ENCODE peak calls at places on chromosomes 12 and 14, in seven cellular contexts. V is cardiac muscle cell; A is psoas muscle; G is mammary epithelial cell; L is effector memory CD4-positive, alpha-beta T cell; S is HFF-Myc; E is GM23338. W is an unnamed sample.

GRCh38 chr14:97644365-97644764 is 847.2 kb downstream of the VRK1 start:
- DNase-seq in L (no peak), V (no peak), A (no peak), G (no peak), E (no peak), S (no peak), W (no peak)

GRCh38 chr14:52494444-52494843 is 57.9 kb downstream of the TXNDC16 start:
- DNase-seq in G (no peak), E (no peak), L (no peak), A (no peak), S (no peak), V (no peak), W (no peak)

GRCh38 chr14:63972323-63972932 is 119.6 kb downstream of the SYNE2 start:
- DNase-seq in G (no peak), V (no peak), E (no peak), S (no peak), A (no peak), L (no peak), W (no peak)

GRCh38 chr14:75077794-75078193 is 8.4 kb downstream of the ZC2HC1C start:
- DNase-seq in G (no peak), A (no peak), L (no peak), E (no peak), V (no peak), S (no peak), W (no peak)

GRCh38 chr12:22684526-22685118 is 59.7 kb downstream of the ETNK1 start:
- DNase-seq in G (peak), A (no peak), S (no peak), V (peak), L (no peak), E (peak), W (peak)

GRCh38 chr14:54675236-54676125 is 108.6 kb downstream of the SAMD4A start:
- DNase-seq in V (no peak), A (no peak), E (no peak), L (no peak), G (no peak), S (no peak), W (no peak)

GRCh38 chr14:44795725-44796124 is 166.0 kb downstream of the KLHL28 start:
- DNase-seq in V (no peak), L (no peak), S (no peak), E (peak), G (no peak), A (no peak), W (no peak)

GRCh38 chr12:24360907-24361306 is 411.4 kb upstream of the SOX5 start:
- DNase-seq in A (no peak), L (no peak), V (peak), G (no peak), E (no peak), S (no peak), W (no peak)

GRCh38 chr14:46034305-46034704 is 617.3 kb downstream of the RPL10L start:
- DNase-seq in S (no peak), E (peak), A (no peak), L (no peak), G (no peak), V (no peak), W (no peak)

GRCh38 chr12:124917135-124917840 is 2.8 kb upstream of the UBC start:
- DNase-seq in E (peak), S (peak), G (peak), A (peak), L (peak), V (peak), W (peak)

GRCh38 chr12:50505945-50506344 is 1.2 kb downstream of the DIP2B start:
- DNase-seq in A (no peak), V (peak), L (no peak), E (no peak), S (no peak), G (peak), W (no peak)

GRCh38 chr12:2531371-2531770 is 263.4 kb upstream of the FKBP4 start:
- DNase-seq in E (peak), L (no peak), S (no peak), V (no peak), A (no peak), G (no peak), W (no peak)

GRCh38 chr12:113242018-113242418 is 20.8 kb downstream of the TPCN1 start:
- DNase-seq in E (no peak), L (no peak), S (peak), A (peak), G (peak), V (no peak), W (no peak)

GRCh38 chr12:122022393-122023338 is 982 bp downstream of the BCL7A start:
- DNase-seq in A (no peak), V (peak), S (no peak), G (no peak), E (peak), L (no peak), W (no peak)

GRCh38 chr12:38886064-38886463 is 19.3 kb downstream of the CPNE8 start:
- DNase-seq in L (no peak), V (peak), S (no peak), G (peak), E (no peak), A (peak), W (no peak)

DNA sequence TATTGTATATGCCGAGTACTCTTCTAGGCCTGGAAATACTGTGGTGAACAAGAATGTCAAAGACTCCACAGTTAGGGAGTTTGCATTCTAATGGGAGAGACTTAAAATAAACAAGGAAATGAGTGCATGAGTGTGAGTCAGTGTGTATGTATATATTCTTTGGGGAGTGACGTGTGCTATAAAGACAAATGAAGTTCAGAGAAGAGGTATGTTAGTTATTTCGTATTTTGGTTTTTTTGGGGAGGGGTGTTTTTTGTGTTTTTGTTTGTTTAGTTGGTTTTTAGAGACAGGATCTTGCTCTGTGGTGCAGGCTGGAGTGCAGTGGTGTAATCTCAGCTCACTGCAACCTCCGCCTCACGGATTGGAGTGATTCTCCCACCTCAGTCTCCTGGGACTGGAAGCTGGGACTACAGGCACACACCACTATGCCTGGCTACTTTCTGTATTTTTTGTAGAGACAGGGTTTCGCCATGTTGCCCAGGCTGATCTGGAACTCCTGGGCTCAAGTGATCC is 74.3 kb downstream of the SRGAP1 start:
- DNase-seq in S (peak), V (peak), G (peak), A (no peak), L (no peak), E (no peak), W (no peak)
- H3K4me3 ChIP-seq in S (no peak), V (no peak), G (no peak), A (no peak), L (no peak), E (no peak), W (no peak)

GRCh38 chr12:49344486-49345047 is 2.1 kb upstream of the DNAJC22 start:
- DNase-seq in L (no peak), E (peak), G (no peak), V (no peak), S (no peak), A (no peak), W (no peak)
- H3K4me3 ChIP-seq in L (no peak), E (peak), G (no peak), V (peak), S (no peak), A (peak), W (no peak)

DNA sequence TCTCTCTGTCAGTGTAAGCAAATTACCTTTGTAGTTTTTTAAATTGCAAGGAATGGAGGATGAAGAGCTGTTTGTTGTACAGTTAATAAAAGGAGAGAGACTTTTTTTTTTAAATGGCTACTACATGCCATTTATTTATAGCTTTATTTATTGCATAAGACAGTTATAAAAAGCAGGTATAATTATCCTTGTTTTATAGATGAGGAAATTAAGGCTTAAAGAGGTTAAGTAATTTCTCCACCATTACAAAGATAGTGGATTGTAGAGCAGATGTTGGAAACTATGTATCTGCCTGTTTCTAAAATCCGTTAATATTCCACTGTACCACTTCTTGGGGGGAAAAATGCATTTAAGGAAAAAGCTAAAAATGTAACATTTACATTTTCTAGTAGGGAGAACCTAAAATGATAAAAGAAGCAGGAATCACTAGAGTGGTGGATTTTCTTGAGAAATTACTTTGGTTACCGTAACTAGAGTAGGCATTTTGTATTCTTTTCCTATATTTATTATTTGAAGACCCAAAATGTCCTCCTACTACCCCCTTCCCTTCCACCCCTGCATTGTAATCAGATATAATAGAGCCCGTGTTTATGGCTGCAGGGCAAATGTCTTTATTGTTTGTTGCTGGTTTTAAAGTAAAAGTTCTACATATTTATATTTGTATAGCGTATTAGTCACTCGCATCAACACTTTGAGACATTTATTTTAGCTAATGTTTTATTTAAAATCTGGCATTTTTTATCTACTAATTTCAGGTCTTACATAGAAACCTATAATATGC is 2.3 kb downstream of the SNAPC1 start:
- DNase-seq in G (no peak), V (no peak), S (no peak), A (no peak), L (no peak), E (no peak), W (no peak)
- H3K4me3 ChIP-seq in G (no peak), V (peak), S (peak), A (peak), L (no peak), E (peak), W (peak)

DNA sequence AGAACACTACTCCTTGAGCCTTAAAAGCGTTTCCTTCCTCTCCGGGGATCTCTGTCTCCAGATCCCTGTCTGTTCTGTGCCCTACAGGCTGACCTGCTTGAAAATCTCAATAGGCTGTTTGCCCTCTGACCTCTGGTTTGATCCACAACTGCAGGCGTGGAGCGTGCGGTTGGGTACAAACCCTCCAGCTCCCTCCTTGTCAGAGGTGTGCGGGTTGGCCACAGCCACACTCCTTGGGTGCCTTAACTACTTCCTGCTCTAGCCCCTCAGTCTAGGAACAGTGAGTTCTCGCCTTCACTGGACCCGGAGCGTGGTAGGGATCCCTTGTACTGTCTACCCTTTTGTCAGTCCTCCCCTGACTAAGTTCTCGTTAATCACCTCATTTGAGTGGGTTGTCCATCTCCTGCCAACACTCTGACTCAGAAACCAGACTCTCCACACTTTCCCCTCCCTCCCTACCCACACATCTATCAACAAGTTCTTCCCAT is 33.1 kb downstream of the CMKLR1 start:
- DNase-seq in L (no peak), S (peak), V (peak), G (peak), E (no peak), A (peak), W (no peak)
- H3K4me3 ChIP-seq in L (no peak), S (peak), V (no peak), G (no peak), E (no peak), A (no peak), W (no peak)

DNA sequence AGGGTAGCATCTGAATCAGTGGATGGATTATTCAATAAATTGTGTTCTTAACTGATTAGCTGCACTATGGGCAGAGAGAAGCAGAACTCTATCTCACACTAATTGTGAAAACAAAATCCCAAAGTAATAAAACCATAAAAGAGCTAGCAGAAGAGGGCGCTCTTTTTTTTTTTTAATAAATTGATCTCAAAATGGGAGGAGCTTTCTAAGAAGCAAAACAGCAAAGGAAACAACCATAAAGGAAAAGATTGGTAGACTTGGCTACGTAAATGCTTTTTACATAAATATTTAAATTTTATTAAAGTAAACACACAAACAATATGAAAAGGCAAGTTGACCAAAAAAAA is 1.5 kb upstream of the TM7SF3 start:
- DNase-seq in G (peak), L (no peak), E (peak), V (peak), A (no peak), S (no peak), W (no peak)
- H3K4me3 ChIP-seq in G (no peak), L (peak), E (no peak), V (no peak), A (no peak), S (no peak), W (peak)